ENCODE peak calls at places on chromosomes 11 and 22, in eight cellular contexts. One of them, this sample, is unnamed.

GRCh38 chr22:43349636-43350035 is 6.5 kb upstream of the SCUBE1 start:
- DNase-seq in transverse colon: no peak
- DNase-seq in body of pancreas: no peak
- DNase-seq in fibroblast of lung: no peak
- DNase-seq in CD8-positive, alpha-beta T cell: no peak
- DNase-seq in brain microvascular endothelial cell: no peak
- DNase-seq in AG09309: no peak
- DNase-seq in NB4: no peak
- DNase-seq in this sample: no peak

GRCh38 chr11:17972987-17973386 is 39.9 kb downstream of the SERGEF start:
- DNase-seq in body of pancreas: peak; percentile 32
- DNase-seq in AG09309: peak; percentile 85
- DNase-seq in brain microvascular endothelial cell: peak; percentile 59
- DNase-seq in transverse colon: peak; percentile 10
- DNase-seq in NB4: peak; percentile 46
- DNase-seq in CD8-positive, alpha-beta T cell: no peak
- DNase-seq in fibroblast of lung: peak; percentile 94
- DNase-seq in this sample: no peak

GRCh38 chr11:7657306-7658025 is 15.8 kb downstream of the CYB5R2 start:
- DNase-seq in AG09309: no peak
- DNase-seq in NB4: peak; percentile 56
- DNase-seq in fibroblast of lung: peak; percentile 72
- DNase-seq in brain microvascular endothelial cell: peak; percentile 61
- DNase-seq in CD8-positive, alpha-beta T cell: no peak
- DNase-seq in body of pancreas: peak; percentile 78
- DNase-seq in transverse colon: peak; percentile 64
- DNase-seq in this sample: peak; percentile 23

GRCh38 chr22:48238018-48238915 is 1475.8 kb downstream of the TBC1D22A start:
- DNase-seq in body of pancreas: no peak
- DNase-seq in transverse colon: no peak
- DNase-seq in brain microvascular endothelial cell: no peak
- DNase-seq in NB4: no peak
- DNase-seq in AG09309: no peak
- DNase-seq in fibroblast of lung: no peak
- DNase-seq in CD8-positive, alpha-beta T cell: no peak
- DNase-seq in this sample: no peak

GRCh38 chr22:19524170-19525115 is at the start of gene CLDN5:
- DNase-seq in NB4: no peak
- DNase-seq in transverse colon: no peak
- DNase-seq in AG09309: no peak
- DNase-seq in body of pancreas: no peak
- DNase-seq in brain microvascular endothelial cell: no peak
- DNase-seq in CD8-positive, alpha-beta T cell: no peak
- DNase-seq in fibroblast of lung: peak; percentile 12
- DNase-seq in this sample: no peak

GRCh38 chr11:120746395-120746794 is 234.8 kb downstream of the GRIK4 start:
- DNase-seq in fibroblast of lung: no peak
- DNase-seq in AG09309: no peak
- DNase-seq in transverse colon: no peak
- DNase-seq in NB4: no peak
- DNase-seq in body of pancreas: no peak
- DNase-seq in CD8-positive, alpha-beta T cell: no peak
- DNase-seq in brain microvascular endothelial cell: no peak
- DNase-seq in this sample: no peak

GRCh38 chr11:69560141-69560790 is 78.8 kb downstream of the LINC01488 start:
- DNase-seq in CD8-positive, alpha-beta T cell: no peak
- DNase-seq in body of pancreas: no peak
- DNase-seq in NB4: no peak
- DNase-seq in fibroblast of lung: no peak
- DNase-seq in AG09309: no peak
- DNase-seq in brain microvascular endothelial cell: no peak
- DNase-seq in transverse colon: no peak
- DNase-seq in this sample: no peak

GRCh38 chr11:86698634-86699033 is 26.2 kb upstream of the ME3 start:
- DNase-seq in NB4: no peak
- DNase-seq in fibroblast of lung: no peak
- DNase-seq in CD8-positive, alpha-beta T cell: no peak
- DNase-seq in body of pancreas: no peak
- DNase-seq in brain microvascular endothelial cell: no peak
- DNase-seq in AG09309: no peak
- DNase-seq in transverse colon: no peak
- DNase-seq in this sample: no peak

DNA sequence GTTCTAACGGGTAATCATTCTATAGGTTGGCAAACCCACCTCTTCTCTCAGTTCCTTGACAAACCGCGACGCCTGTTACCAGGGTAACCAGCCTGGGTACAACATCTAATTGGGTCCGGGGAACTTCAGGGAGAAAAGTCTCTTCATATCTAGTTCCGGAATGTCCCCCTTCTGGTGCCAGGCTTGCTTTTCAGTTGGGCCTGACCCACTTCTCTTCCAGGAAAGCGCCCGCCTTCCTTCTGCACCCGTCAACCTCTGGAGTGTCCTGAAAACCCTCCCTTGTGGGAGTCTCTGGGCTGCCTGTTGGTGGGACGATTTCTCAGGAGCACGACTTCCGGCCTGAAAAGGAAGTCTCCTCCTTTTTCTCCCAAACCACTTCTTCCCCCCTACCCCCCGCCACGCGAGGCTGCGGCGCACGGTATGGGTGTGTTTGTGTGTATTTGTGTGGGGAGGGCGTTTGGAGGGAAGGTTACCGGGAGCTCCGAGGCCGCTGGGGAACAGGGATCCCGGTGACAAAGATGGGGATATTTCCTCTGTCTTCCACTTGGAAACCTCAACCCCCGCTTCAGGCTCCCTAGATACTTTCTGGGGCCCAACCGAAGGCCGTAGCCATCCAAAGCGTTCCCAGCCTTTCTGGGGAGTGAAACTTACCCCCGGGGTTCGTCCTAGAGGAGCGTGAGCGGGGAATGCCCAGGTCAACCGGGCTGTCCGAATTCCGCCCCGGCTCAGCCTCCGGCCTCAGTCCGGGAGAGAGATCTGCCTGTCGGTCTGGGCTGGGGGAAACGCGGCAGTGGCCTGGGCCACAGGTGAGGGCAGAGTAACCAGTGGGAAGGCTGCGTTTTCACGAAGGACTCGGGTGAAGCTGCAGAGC is at the start of the genes NKAPD1 and PIH1D2:
- DNase-seq in brain microvascular endothelial cell: peak; percentile 72
- DNase-seq in AG09309: peak; percentile 60
- DNase-seq in CD8-positive, alpha-beta T cell: peak; percentile 71
- DNase-seq in body of pancreas: peak; percentile 86
- DNase-seq in fibroblast of lung: peak; percentile 94
- DNase-seq in transverse colon: peak; percentile 79
- DNase-seq in NB4: peak; percentile 91
- DNase-seq in this sample: peak; percentile 71
- TF ChIP-seq CTCF in brain microvascular endothelial cell: peak; percentile 34
- TF ChIP-seq CTCF in AG09309: peak; percentile 14
- TF ChIP-seq CTCF in CD8-positive, alpha-beta T cell: no peak
- TF ChIP-seq CTCF in body of pancreas: no peak
- TF ChIP-seq CTCF in fibroblast of lung: no peak
- TF ChIP-seq CTCF in transverse colon: no peak
- TF ChIP-seq CTCF in NB4: no peak
- TF ChIP-seq CTCF in this sample: peak; percentile 7

GRCh38 chr11:76768091-76769047 is 14.8 kb upstream of the TSKU start:
- DNase-seq in brain microvascular endothelial cell: no peak
- DNase-seq in fibroblast of lung: no peak
- DNase-seq in transverse colon: peak; percentile 66
- DNase-seq in AG09309: no peak
- DNase-seq in body of pancreas: peak; percentile 47
- DNase-seq in CD8-positive, alpha-beta T cell: no peak
- DNase-seq in NB4: peak; percentile 96
- DNase-seq in this sample: no peak
- H3K4me3 ChIP-seq in brain microvascular endothelial cell: no peak overlapping the region
- H3K4me3 ChIP-seq in fibroblast of lung: no peak overlapping the region
- H3K4me3 ChIP-seq in transverse colon: peak overlapping the region; percentile 14
- H3K4me3 ChIP-seq in AG09309: no peak overlapping the region
- H3K4me3 ChIP-seq in body of pancreas: no peak overlapping the region
- H3K4me3 ChIP-seq in CD8-positive, alpha-beta T cell: no peak overlapping the region
- H3K4me3 ChIP-seq in NB4: peak overlapping the region; percentile 34
- H3K4me3 ChIP-seq in this sample: no peak overlapping the region

DNA sequence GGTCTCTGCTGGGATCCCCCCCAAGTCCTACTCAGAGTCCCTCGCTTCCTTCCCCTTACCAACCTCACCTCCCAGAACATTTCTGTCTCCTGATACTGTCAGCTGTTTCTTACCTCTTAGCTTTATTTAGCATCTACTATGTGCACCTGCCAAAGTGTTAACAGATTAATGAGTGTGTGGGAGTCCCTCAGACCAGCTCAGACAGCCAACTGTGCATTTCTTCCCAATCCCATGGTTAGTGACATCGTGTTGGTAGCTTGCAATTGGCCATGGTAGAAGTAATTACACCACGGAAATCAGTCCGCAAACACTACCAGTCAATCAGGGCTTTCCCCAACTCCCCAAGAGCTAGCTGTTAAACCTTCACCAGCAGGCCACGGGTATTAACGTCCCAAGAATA is 150.6 kb downstream of the DSCAML1 start:
- DNase-seq in fibroblast of lung: no peak
- DNase-seq in AG09309: no peak
- DNase-seq in transverse colon: no peak
- DNase-seq in body of pancreas: no peak
- DNase-seq in NB4: no peak
- DNase-seq in CD8-positive, alpha-beta T cell: no peak
- DNase-seq in brain microvascular endothelial cell: no peak
- DNase-seq in this sample: no peak
- TF ChIP-seq CTCF in fibroblast of lung: no peak
- TF ChIP-seq CTCF in AG09309: no peak
- TF ChIP-seq CTCF in transverse colon: no peak
- TF ChIP-seq CTCF in body of pancreas: no peak
- TF ChIP-seq CTCF in NB4: no peak
- TF ChIP-seq CTCF in CD8-positive, alpha-beta T cell: no peak
- TF ChIP-seq CTCF in brain microvascular endothelial cell: no peak
- TF ChIP-seq CTCF in this sample: no peak

GRCh38 chr11:34084637-34085036 is 20.8 kb upstream of the NAT10 start:
- DNase-seq in CD8-positive, alpha-beta T cell: no peak
- DNase-seq in fibroblast of lung: no peak
- DNase-seq in NB4: no peak
- DNase-seq in transverse colon: no peak
- DNase-seq in brain microvascular endothelial cell: no peak
- DNase-seq in AG09309: no peak
- DNase-seq in body of pancreas: no peak
- DNase-seq in this sample: no peak

GRCh38 chr11:34075178-34075820 is 23.8 kb downstream of the CAPRIN1 start:
- DNase-seq in transverse colon: no peak
- DNase-seq in fibroblast of lung: peak; percentile 75
- DNase-seq in AG09309: peak; percentile 51
- DNase-seq in NB4: no peak
- DNase-seq in brain microvascular endothelial cell: peak; percentile 52
- DNase-seq in CD8-positive, alpha-beta T cell: no peak
- DNase-seq in body of pancreas: no peak
- DNase-seq in this sample: no peak

DNA sequence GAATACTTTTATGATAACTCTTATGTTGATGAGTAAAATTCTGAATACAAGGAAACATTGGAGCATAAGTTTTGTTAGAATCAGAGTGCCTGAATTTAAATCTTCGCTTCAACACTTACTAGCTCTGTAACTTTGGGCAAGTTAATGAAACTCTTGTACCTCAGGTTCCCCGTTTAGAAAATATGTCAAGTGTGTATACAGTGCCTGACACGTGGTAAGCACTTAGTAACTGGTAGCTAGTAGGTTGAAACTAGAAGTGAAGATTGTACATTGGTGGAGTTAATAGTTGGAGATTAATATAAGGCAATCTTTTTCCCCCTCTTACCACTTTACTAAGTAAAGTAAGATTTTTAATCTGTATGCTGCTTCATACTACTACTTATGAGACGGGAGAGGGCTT is 24.8 kb upstream of the NAT10 start:
- DNase-seq in fibroblast of lung: no peak
- DNase-seq in NB4: no peak
- DNase-seq in CD8-positive, alpha-beta T cell: no peak
- DNase-seq in transverse colon: no peak
- DNase-seq in AG09309: no peak
- DNase-seq in brain microvascular endothelial cell: no peak
- DNase-seq in body of pancreas: no peak
- DNase-seq in this sample: no peak
- H3K4me3 ChIP-seq in fibroblast of lung: no peak overlapping the region
- H3K4me3 ChIP-seq in NB4: no peak overlapping the region
- H3K4me3 ChIP-seq in CD8-positive, alpha-beta T cell: no peak overlapping the region
- H3K4me3 ChIP-seq in transverse colon: no peak overlapping the region
- H3K4me3 ChIP-seq in AG09309: no peak overlapping the region
- H3K4me3 ChIP-seq in brain microvascular endothelial cell: no peak overlapping the region
- H3K4me3 ChIP-seq in body of pancreas: no peak overlapping the region
- H3K4me3 ChIP-seq in this sample: no peak overlapping the region

GRCh38 chr11:57335343-57336110 is at the start of gene SSRP1:
- DNase-seq in body of pancreas: peak; percentile 89
- DNase-seq in AG09309: no peak
- DNase-seq in NB4: peak; percentile 94
- DNase-seq in brain microvascular endothelial cell: peak; percentile 82
- DNase-seq in fibroblast of lung: peak; percentile 87
- DNase-seq in CD8-positive, alpha-beta T cell: peak; percentile 76
- DNase-seq in transverse colon: peak; percentile 90
- DNase-seq in this sample: no peak
- TF ChIP-seq CTCF in body of pancreas: no peak
- TF ChIP-seq CTCF in AG09309: no peak
- TF ChIP-seq CTCF in NB4: no peak
- TF ChIP-seq CTCF in brain microvascular endothelial cell: no peak
- TF ChIP-seq CTCF in fibroblast of lung: no peak
- TF ChIP-seq CTCF in CD8-positive, alpha-beta T cell: no peak
- TF ChIP-seq CTCF in transverse colon: no peak
- TF ChIP-seq CTCF in this sample: no peak